ENCODE peak calls at places on chromosomes 3 and 15, in four cellular contexts. S, J, X and D are unnamed samples.

GRCh38 chr3:121604759-121605158 is 11.6 kb downstream of the FBXO40 start:
- DNase-seq in S (no peak), J (no peak), X (no peak), D (no peak)

GRCh38 chr15:74208901-74209559 is 6.4 kb upstream of the STRA6 start:
- DNase-seq in S (peak; percentile 45), J (no peak), X (no peak), D (no peak)

GRCh38 chr15:59329570-59330350 is 42.9 kb downstream of the MYO1E start:
- DNase-seq in S (peak; percentile 81), J (no peak), X (no peak), D (no peak)

GRCh38 chr15:70710714-70711113 is 52.6 kb downstream of the UACA start:
- DNase-seq in S (no peak), J (no peak), X (no peak), D (no peak)

GRCh38 chr15:95325763-95326688 is 1004.5 kb upstream of the NR2F2 start:
- DNase-seq in S (peak; percentile 86), J (no peak), X (no peak), D (no peak)

GRCh38 chr3:24591661-24592555 is 97.3 kb upstream of the THRB start:
- DNase-seq in S (no peak), J (no peak), X (peak; percentile 55), D (no peak)

GRCh38 chr3:51955893-51956770 is 951 bp downstream of the GPR62 start:
- DNase-seq in S (peak; percentile 52), J (no peak), X (peak; percentile 57), D (peak; percentile 61)

GRCh38 chr15:65783872-65784271 is 8.2 kb downstream of the DENND4A start:
- DNase-seq in S (no peak), J (no peak), X (no peak), D (no peak)

GRCh38 chr15:62482715-62483429 is 317.8 kb upstream of the C2CD4B start:
- DNase-seq in S (no peak), J (peak; percentile 15), X (no peak), D (no peak)

GRCh38 chr3:157405457-157405856 is 31.2 kb upstream of the PTX3 start:
- DNase-seq in S (peak; percentile 64), J (no peak), X (peak; percentile 54), D (no peak)

GRCh38 chr3:195587406-195587805 is 3.7 kb upstream of the APOD start:
- DNase-seq in S (no peak), J (no peak), X (no peak), D (no peak)

GRCh38 chr3:12758025-12758830 is 831 bp downstream of the TMEM40 start:
- DNase-seq in S (peak; percentile 77), J (no peak), X (peak; percentile 45), D (peak; percentile 76)

GRCh38 chr3:15495461-15496340 is 25.8 kb downstream of the COLQ start:
- DNase-seq in S (no peak), J (no peak), X (no peak), D (no peak)

GRCh38 chr3:56075089-56075488 is 393.2 kb downstream of the ERC2 start:
- DNase-seq in S (no peak), J (no peak), X (no peak), D (no peak)

GRCh38 chr15:74957301-74958035 is 896 bp upstream of the RPP25 start:
- DNase-seq in S (no peak), J (no peak), X (peak; percentile 29), D (no peak)

GRCh38 chr3:139329364-139329850 is 14.4 kb upstream of the MRPS22 start:
- DNase-seq in S (peak; percentile 82), J (peak; percentile 45), X (peak; percentile 78), D (peak; percentile 81)

GRCh38 chr3:24548278-24548677 is 53.6 kb upstream of the THRB start:
- DNase-seq in S (no peak), J (no peak), X (peak; percentile 12), D (no peak)

GRCh38 chr3:114406286-114406685 is 112.5 kb downstream of the TIGIT start:
- DNase-seq in S (peak; percentile 34), J (no peak), X (peak; percentile 72), D (no peak)

GRCh38 chr15:44458429-44458828 is 31.0 kb downstream of the CTDSPL2 start:
- DNase-seq in S (no peak), J (no peak), X (no peak), D (no peak)

GRCh38 chr3:169579086-169579485 is 84.4 kb downstream of the MECOM start:
- DNase-seq in S (no peak), J (no peak), X (no peak), D (no peak)

GRCh38 chr3:37853691-37854413 is 7.8 kb upstream of the CTDSPL start:
- DNase-seq in S (no peak), J (no peak), X (no peak), D (peak; percentile 13)

GRCh38 chr3:78875851-78876250 is 891.9 kb downstream of the ROBO1 start:
- DNase-seq in S (no peak), J (no peak), X (no peak), D (no peak)

GRCh38 chr3:13748500-13748899 is 131.4 kb downstream of the WNT7A start:
- DNase-seq in S (no peak), J (no peak), X (no peak), D (no peak)

GRCh38 chr15:36585774-36586173 is 6.3 kb downstream of the CDIN1 start:
- DNase-seq in S (no peak), J (no peak), X (no peak), D (no peak)

GRCh38 chr3:65732060-65732933 is 306.4 kb downstream of the MAGI1 start:
- DNase-seq in S (peak; percentile 73), J (peak; percentile 62), X (peak; percentile 55), D (no peak)

GRCh38 chr3:141783632-141784031 is 20.4 kb downstream of the GRK7 start:
- DNase-seq in S (no peak), J (no peak), X (no peak), D (no peak)

GRCh38 chr15:74227968-74228722 is 8.0 kb upstream of the CCDC33 start:
- DNase-seq in S (peak; percentile 53), J (no peak), X (no peak), D (no peak)

GRCh38 chr3:106728315-106728821 is 648.9 kb upstream of the CCDC54 start:
- DNase-seq in S (peak; percentile 98), J (peak; percentile 72), X (peak; percentile 93), D (no peak)

DNA sequence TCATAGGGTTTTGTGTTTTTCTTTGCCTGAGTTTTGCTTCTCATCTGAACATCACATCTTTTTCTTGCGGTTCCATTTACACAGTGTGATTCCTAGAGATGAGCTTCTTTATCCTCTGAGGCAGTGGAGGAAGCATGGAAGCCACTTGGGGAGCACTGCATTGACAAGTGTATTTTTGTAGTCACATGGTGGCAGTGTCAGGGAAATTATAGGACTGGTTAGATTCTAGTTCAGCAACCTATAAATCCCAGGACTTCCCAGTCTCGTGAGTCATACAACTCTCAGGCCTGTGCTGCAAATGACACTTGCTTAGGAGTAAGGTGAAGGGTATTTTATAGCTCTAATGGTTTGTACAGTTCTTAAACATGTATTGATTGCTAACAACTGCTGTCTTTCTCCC is 58.4 kb downstream of the RBM6 start:
- DNase-seq in S (peak; percentile 40), J (no peak), X (peak; percentile 52), D (no peak)
- H3K4me3 ChIP-seq in S (no peak overlapping the region), J (no peak overlapping the region), X (no peak overlapping the region), D (no peak overlapping the region)

GRCh38 chr3:181703701-181704420 is 7.9 kb upstream of the SOX2 start:
- DNase-seq in S (no peak), J (no peak), X (no peak), D (no peak)
- H3K4me3 ChIP-seq in S (no peak overlapping the region), J (no peak overlapping the region), X (no peak overlapping the region), D (no peak overlapping the region)

GRCh38 chr15:91153954-91154353 is 53.9 kb downstream of the SV2B start:
- DNase-seq in S (no peak), J (no peak), X (no peak), D (no peak)

GRCh38 chr15:91151781-91152563 is 51.9 kb downstream of the SV2B start:
- DNase-seq in S (no peak), J (no peak), X (no peak), D (no peak)

GRCh38 chr15:91152896-91153581 is 53.0 kb downstream of the SV2B start:
- DNase-seq in S (no peak), J (no peak), X (no peak), D (no peak)

GRCh38 chr15:91158415-91159394 is 58.6 kb downstream of the SV2B start:
- DNase-seq in S (no peak), J (no peak), X (no peak), D (no peak)

DNA sequence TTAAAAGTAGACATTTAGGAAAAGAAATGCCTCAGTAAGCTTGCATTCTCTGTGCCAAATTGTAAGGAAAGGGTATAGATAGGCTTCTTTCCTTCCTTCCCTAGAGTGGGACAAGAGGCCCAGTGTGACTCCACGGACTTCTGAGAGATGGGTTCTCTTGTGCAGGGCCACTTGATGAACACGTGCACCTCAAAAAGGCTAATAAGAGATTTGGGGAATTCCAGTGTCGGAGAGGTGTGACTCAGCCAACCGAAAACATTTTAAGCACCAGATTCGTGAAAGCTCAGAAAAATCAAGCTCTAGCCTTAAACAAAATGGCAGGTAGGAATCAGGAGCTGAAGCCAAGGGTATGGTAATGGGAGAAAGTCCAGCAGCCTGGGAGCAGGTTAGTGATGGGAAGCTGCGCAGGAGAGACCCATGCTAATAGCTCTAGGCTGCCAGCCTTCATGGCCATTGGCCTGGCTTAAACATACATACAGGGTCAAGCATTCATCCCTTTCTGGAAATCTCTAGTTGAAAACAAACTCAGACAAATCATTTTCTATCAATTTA is 56.2 kb downstream of the SV2B start:
- DNase-seq in S (no peak), J (no peak), X (no peak), D (no peak)
- H3K4me3 ChIP-seq in S (no peak overlapping the region), J (no peak overlapping the region), X (no peak overlapping the region), D (no peak overlapping the region)

GRCh38 chr3:17333446-17333845 is 409.0 kb downstream of the TBC1D5 start:
- DNase-seq in S (no peak), J (no peak), X (no peak), D (no peak)
- H3K4me3 ChIP-seq in S (no peak overlapping the region), J (no peak overlapping the region), X (no peak overlapping the region), D (no peak overlapping the region)

DNA sequence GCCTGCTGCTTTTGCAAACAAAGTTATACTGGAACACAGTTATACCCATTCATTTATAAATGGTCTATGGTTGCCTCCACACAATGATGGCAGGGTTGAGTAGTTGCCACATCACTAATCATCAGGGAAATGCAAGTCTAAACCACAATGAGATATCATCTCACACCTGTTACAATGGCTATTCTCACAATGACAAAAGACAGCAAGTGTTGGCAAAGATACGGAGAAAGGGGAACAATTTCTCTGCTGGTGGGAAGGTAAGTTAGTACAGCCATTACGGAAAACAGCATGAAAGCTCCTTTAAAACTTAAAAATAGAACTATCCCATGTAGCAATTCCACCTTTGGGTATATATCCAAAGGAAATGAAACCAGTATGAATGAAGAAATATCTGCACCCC is 261.4 kb downstream of the TJP1 start:
- DNase-seq in S (no peak), J (no peak), X (no peak), D (no peak)
- H3K4me3 ChIP-seq in S (no peak overlapping the region), J (no peak overlapping the region), X (no peak overlapping the region), D (no peak overlapping the region)